ENCODE peak calls at places on chromosomes 7 and 10, in ten cellular contexts. P is fibroblast of the conjunctiva, T is NCI-H82, I is NCI-H1417, F is progenitor cell of endocrine pancreas, Z is RPMI8226, J is AG08395, M is GM12865, B is SK-N-DZ, W is Right ventricle myocardium inferior. G is an unnamed sample.

GRCh38 chr7:94933256-94933990 is 26.0 kb downstream of the PPP1R9A start:
- DNase-seq in P (no peak), T (peak), I (peak), F (no peak), Z (no peak), J (no peak), M (no peak), B (no peak), W (no peak), G (no peak)

GRCh38 chr10:129048513-129048912 is 418.5 kb upstream of the MGMT start:
- DNase-seq in P (no peak), T (no peak), I (no peak), F (no peak), Z (no peak), J (no peak), M (no peak), B (no peak), W (no peak), G (no peak)

GRCh38 chr10:71201921-71202713 is 10.3 kb upstream of the UNC5B start:
- DNase-seq in P (no peak), T (no peak), I (peak), F (no peak), Z (no peak), J (no peak), M (no peak), B (peak), W (no peak), G (no peak)

GRCh38 chr7:72334066-72334465 is 78.1 kb downstream of the CALN1 start:
- DNase-seq in P (no peak), T (peak), I (no peak), F (no peak), Z (no peak), J (no peak), M (peak), B (no peak), W (no peak), G (no peak)

GRCh38 chr10:115972426-115972825 is 300.6 kb downstream of the GFRA1 start:
- DNase-seq in P (no peak), T (no peak), I (no peak), F (no peak), Z (no peak), J (no peak), M (no peak), B (no peak), W (no peak), G (no peak)

GRCh38 chr10:125060486-125060850 is 99.9 kb downstream of the CTBP2 start:
- DNase-seq in P (no peak), T (no peak), I (no peak), F (no peak), Z (no peak), J (peak), M (no peak), B (no peak), W (no peak), G (no peak)

GRCh38 chr10:33773895-33774480 is 439.5 kb upstream of the NRP1 start:
- DNase-seq in P (no peak), T (no peak), I (no peak), F (no peak), Z (no peak), J (no peak), M (no peak), B (no peak), W (no peak), G (no peak)

GRCh38 chr10:132419631-132420468 is 22.9 kb downstream of the PWWP2B start:
- DNase-seq in P (no peak), T (peak), I (no peak), F (no peak), Z (peak), J (no peak), M (no peak), B (peak), W (no peak), G (no peak)

GRCh38 chr7:7761340-7761973 is 43.0 kb upstream of the RPA3 start:
- DNase-seq in P (peak), T (peak), I (peak), F (no peak), Z (peak), J (peak), M (peak), B (no peak), W (no peak), G (no peak)

GRCh38 chr7:84536256-84536870 is 341.8 kb upstream of the SEMA3A start:
- DNase-seq in P (no peak), T (no peak), I (no peak), F (no peak), Z (no peak), J (peak), M (no peak), B (no peak), W (no peak), G (no peak)

GRCh38 chr10:91194497-91195179 is 25.8 kb upstream of the PCGF5 start:
- DNase-seq in P (no peak), T (no peak), I (no peak), F (no peak), Z (no peak), J (peak), M (no peak), B (no peak), W (no peak), G (no peak)

GRCh38 chr10:132239126-132240031 is 52.6 kb downstream of the DPYSL4 start:
- DNase-seq in P (no peak), T (no peak), I (no peak), F (no peak), Z (no peak), J (no peak), M (no peak), B (peak), W (peak), G (no peak)